ENCODE peak calls at places on chromosomes 11 and 22, in nine cellular contexts. X is heart left ventricle, H is psoas muscle, I is tibial artery, O is AG04449, F is GM23338, J is stomach, S is fibroblast of the aortic adventitia, G is mucosa of descending colon. C is an unnamed sample.

GRCh38 chr11:70836071-70836470 is 416.3 kb downstream of the SHANK2 start:
- DNase-seq in O (no peak), S (no peak), X (no peak), J (no peak), I (no peak), G (no peak), F (no peak), H (no peak), C (no peak)

GRCh38 chr11:70410276-70410675 is 11.9 kb downstream of the CTTN start:
- DNase-seq in I (no peak), O (no peak), J (no peak), S (no peak), H (no peak), X (peak), G (no peak), F (no peak), C (no peak)

GRCh38 chr22:32987081-32987631 is 71.0 kb downstream of the SYN3 start:
- DNase-seq in X (no peak), F (peak), S (peak), H (no peak), I (no peak), J (no peak), G (no peak), O (no peak), C (no peak)

GRCh38 chr22:29605236-29605850 is 1.9 kb downstream of the NF2 start:
- DNase-seq in F (no peak), I (no peak), G (no peak), S (no peak), H (no peak), J (no peak), X (no peak), O (no peak), C (no peak)

GRCh38 chr11:1290052-1291040 is 19.1 kb downstream of the TOLLIP start:
- DNase-seq in G (no peak), F (no peak), S (no peak), O (no peak), J (no peak), X (peak), H (peak), I (peak), C (peak)

GRCh38 chr11:116730241-116730561 is 42.6 kb downstream of the BUD13 start:
- DNase-seq in O (no peak), G (no peak), J (no peak), F (no peak), I (no peak), X (no peak), S (no peak), H (no peak), C (no peak)

GRCh38 chr22:36398602-36399472 is 11.1 kb upstream of the MYH9 start:
- DNase-seq in S (peak), H (no peak), G (peak), F (no peak), O (no peak), J (no peak), I (no peak), X (no peak), C (no peak)

GRCh38 chr11:130603585-130603906 is 155.1 kb downstream of the ADAMTS15 start:
- DNase-seq in J (no peak), I (no peak), X (no peak), S (no peak), O (no peak), G (peak), H (no peak), F (no peak), C (no peak)

GRCh38 chr11:2990617-2991476 is 1.3 kb downstream of the NAP1L4 start:
- DNase-seq in J (no peak), X (no peak), G (peak), I (no peak), S (no peak), O (no peak), F (peak), H (no peak), C (no peak)

GRCh38 chr22:44957267-44957905 is 52.4 kb downstream of the PHF21B start:
- DNase-seq in F (peak), I (no peak), O (no peak), S (peak), J (no peak), G (no peak), H (no peak), X (no peak), C (no peak)

GRCh38 chr11:43789700-43790443 is 90.8 kb upstream of the ALKBH3 start:
- DNase-seq in X (no peak), O (peak), F (no peak), G (no peak), I (no peak), J (no peak), H (no peak), S (peak), C (no peak)

DNA sequence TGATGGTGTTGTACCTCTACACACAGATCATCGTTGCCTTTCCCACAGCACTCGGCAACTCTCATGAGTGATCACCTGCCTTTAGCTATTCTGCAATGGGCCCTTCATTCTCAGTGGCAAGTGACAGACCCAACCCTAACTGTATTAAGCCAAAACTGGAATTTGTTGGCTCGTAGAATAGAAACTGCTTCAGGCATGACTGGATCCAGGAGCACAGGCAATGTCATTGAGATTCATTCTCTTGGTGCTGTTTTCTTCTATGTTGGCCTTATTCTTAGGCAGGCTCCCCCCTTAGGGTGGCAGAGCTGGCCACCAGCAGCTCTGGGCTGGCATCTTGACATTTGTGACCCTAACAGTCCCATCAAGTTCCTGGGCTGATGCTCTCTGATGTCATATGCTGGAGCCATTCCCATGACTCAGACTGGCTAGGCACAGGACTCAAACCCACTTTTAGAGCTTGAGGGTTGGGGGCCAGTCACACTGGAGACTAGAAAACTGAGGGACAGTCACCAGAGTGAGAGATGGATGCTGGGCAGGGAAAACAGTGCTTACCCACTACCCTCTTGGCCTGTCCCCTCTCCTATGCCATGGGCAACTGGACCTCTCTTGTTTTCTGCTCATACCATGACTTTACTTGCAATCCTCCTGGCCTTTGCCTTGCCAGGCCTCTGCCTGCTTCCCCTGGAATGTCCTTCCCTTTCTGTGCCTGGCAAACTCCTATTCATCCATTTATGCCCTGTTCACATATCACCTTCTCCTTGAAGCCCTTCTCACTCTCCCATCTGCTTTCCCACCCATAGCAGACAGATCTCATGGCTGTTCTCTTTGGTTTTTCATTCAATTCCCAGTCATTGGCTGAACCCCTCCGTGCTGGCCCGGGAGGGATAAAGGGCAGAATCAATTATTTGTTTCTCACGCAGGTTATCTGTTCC is 7.1 kb upstream of the CDC42EP2 start:
- DNase-seq in G (no peak), S (no peak), X (no peak), H (no peak), F (no peak), J (no peak), I (no peak), O (no peak), C (no peak)
- TF ChIP-seq CTCF in G (no peak), S (no peak), X (no peak), H (no peak), F (no peak), J (no peak), I (no peak), O (no peak), C (no peak)

DNA sequence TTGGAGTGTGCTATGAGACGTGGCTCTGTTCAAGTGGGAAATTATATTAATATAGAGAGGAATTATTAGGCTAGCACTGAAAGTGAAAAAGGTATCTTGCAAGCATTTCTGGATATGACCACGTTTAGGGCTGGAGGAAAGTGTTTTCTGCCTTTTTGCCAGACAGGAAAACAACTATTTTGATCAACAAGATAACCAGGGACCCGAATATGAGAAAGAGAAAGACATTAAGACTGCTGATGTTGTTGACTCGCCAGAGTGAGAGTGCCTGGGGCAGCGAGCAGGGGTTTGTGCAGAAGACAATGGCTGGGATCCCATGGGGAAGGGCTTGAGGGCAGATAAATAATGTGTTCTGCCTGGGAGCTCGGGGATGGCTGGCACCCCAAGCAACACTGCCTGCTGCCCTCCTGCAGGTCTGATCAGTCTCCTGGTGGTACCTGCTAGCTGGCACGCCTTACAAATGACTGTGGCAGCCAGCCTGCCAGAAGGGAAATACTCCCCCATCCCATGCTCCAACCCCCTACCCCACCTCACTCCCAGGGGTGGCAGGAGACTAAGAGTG is 23.1 kb upstream of the CHST1 start:
- DNase-seq in S (no peak), F (no peak), G (no peak), I (no peak), H (no peak), O (no peak), J (no peak), X (no peak), C (no peak)
- TF ChIP-seq CTCF in S (no peak), F (no peak), G (no peak), I (no peak), H (no peak), O (no peak), J (no peak), X (no peak), C (no peak)

GRCh38 chr11:32219320-32219719 is 128.4 kb downstream of the RCN1 start:
- DNase-seq in S (no peak), I (no peak), F (no peak), J (no peak), X (no peak), O (no peak), G (no peak), H (no peak), C (no peak)

GRCh38 chr11:32210601-32211000 is 119.7 kb downstream of the RCN1 start:
- DNase-seq in H (no peak), X (no peak), I (no peak), S (peak), J (no peak), F (no peak), O (peak), G (no peak), C (no peak)

GRCh38 chr11:32213223-32213622 is 122.3 kb downstream of the RCN1 start:
- DNase-seq in F (no peak), O (peak), I (no peak), H (no peak), X (no peak), G (no peak), S (peak), J (no peak), C (no peak)

DNA sequence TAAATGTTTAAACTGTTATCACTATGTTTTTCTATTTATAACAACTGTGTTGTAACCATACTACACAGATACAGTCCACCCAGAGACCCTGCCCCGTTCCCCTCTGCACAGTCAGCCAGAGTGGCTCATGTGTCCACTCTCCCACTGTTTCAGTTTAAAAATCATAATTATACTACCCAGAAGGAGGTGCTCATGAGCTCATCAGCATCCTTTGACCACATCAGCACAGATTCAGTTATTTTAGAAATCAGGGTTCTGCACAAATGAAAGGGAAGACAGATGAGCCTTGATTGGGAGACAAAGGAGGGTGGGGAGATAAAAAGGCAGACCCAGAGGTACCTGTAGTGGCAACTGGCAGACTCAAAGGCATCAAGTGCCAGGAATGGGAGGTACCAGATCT is 124.3 kb downstream of the RCN1 start:
- DNase-seq in X (no peak), J (no peak), I (no peak), S (no peak), H (no peak), G (no peak), O (no peak), F (no peak), C (no peak)
- TF ChIP-seq CTCF in X (no peak), J (no peak), I (no peak), S (no peak), H (no peak), G (no peak), O (no peak), F (peak), C (no peak)

GRCh38 chr11:59142530-59143507 is at the start of gene FAM111A:
- DNase-seq in F (peak), O (peak), S (peak), X (peak), H (peak), J (peak), I (peak), G (peak), C (peak)
- TF ChIP-seq CTCF in F (peak), O (peak), S (peak), X (no peak), H (no peak), J (no peak), I (no peak), G (no peak), C (no peak)

GRCh38 chr11:61579398-61580291 is 1.2 kb downstream of the SYT7 start:
- DNase-seq in J (no peak), H (no peak), X (no peak), O (no peak), G (no peak), I (no peak), F (peak), S (no peak), C (no peak)

GRCh38 chr11:61580292-61580888 is 486 bp downstream of the SYT7 start:
- DNase-seq in J (no peak), O (no peak), S (no peak), X (no peak), F (peak), G (no peak), H (no peak), I (no peak), C (no peak)

GRCh38 chr11:61581931-61582330 is 1.1 kb upstream of the SYT7 start:
- DNase-seq in F (no peak), H (no peak), J (no peak), G (no peak), X (no peak), I (no peak), O (no peak), S (no peak), C (no peak)

GRCh38 chr11:61578819-61579218 is 2.1 kb downstream of the SYT7 start:
- DNase-seq in F (no peak), J (no peak), H (no peak), O (no peak), I (no peak), S (no peak), X (no peak), G (no peak), C (no peak)

DNA sequence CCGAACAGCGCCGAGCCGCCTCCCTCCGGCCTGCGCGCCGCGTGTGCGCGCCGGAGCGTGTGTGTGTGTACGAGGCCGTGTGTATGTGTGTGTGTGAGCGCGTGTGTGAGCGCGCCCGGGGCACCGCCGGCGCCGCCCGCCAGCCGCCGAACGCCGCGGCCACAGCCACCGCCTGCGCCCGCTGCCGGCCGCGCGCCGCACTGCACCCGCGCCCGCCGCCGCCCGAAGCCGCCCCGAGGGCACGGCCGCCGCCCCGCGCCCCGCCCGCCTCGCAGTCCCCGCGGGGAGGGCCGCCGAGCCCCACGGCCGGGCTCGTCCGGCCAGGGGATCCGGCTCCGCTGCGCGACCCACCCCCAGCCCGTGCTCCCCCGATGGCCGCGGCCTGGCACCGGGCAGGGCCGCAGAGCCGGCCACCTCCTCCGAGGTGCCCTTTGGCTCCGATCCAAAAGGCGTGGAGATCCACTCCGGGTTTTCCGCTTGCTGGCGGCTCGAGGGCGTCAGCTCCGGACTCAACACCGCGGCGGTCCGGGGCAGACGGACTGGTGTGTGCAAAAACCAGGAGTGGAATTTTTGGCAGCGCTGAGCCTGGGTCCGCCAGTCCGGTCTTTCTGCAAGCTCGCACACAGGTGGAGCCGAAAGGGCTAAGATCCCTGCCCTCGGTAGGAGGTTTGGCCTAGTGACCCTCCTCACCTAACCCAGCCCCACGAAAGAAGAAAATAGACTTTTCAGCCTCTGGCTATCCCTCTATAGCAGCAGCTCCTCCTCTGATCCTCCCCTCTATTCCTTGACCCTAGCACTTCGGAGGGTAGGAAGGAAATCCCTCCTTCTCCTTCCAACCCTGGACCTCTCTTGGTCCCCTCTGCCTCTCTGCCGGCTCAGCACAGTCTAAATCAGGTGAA is at the start of gene SYT7:
- DNase-seq in G (peak), J (peak), S (peak), H (peak), O (peak), F (peak), I (peak), X (peak), C (peak)
- TF ChIP-seq CTCF in G (no peak), J (peak), S (peak), H (peak), O (peak), F (no peak), I (peak), X (no peak), C (no peak)

C was measured in mesothelial cell of epicardium.